ENCODE peak calls at places on chromosome 20, in eight cellular contexts. E is HCT116; O is CD4-positive, CD25-positive, alpha-beta regulatory T cell; R is right cardiac atrium; F is lower lobe of right lung; H is right lobe of liver; V is heart left ventricle; D is T-helper 17 cell. G is an unnamed sample.

GRCh38 chr20:859661-860294 is 26.3 kb downstream of the FAM110A start:
- ATAC-seq in E (no peak), O (no peak), R (no peak), F (no peak), H (no peak), V (no peak), D (no peak), G (no peak)

GRCh38 chr20:10761786-10762185 is 88.0 kb upstream of the JAG1 start:
- ATAC-seq in E (no peak), O (no peak), R (peak; percentile 50), F (peak; percentile 40), H (no peak), V (peak; percentile 30), D (no peak), G (no peak)

GRCh38 chr20:50930139-50931047 is 844 bp downstream of the ADNP start:
- ATAC-seq in E (peak; percentile 12), O (peak; percentile 1), R (peak; percentile 15), F (no peak), H (no peak), V (no peak), D (peak; percentile 0), G (peak; percentile 19)

GRCh38 chr20:32397567-32398084 is 39.5 kb downstream of the ASXL1 start:
- ATAC-seq in E (no peak), O (no peak), R (no peak), F (no peak), H (no peak), V (no peak), D (no peak), G (no peak)

GRCh38 chr20:33709398-33709797 is 10.7 kb downstream of the PXMP4 start:
- ATAC-seq in E (peak; percentile 70), O (no peak), R (no peak), F (peak; percentile 58), H (no peak), V (no peak), D (no peak), G (no peak)

GRCh38 chr20:1383621-1384404 is 9.0 kb downstream of the FKBP1A start:
- ATAC-seq in E (no peak), O (no peak), R (no peak), F (peak; percentile 63), H (no peak), V (no peak), D (no peak), G (no peak)

GRCh38 chr20:63736893-63737689 is 627 bp downstream of the LIME1 start:
- ATAC-seq in E (no peak), O (peak; percentile 33), R (no peak), F (no peak), H (no peak), V (no peak), D (peak; percentile 44), G (no peak)

GRCh38 chr20:54106162-54106561 is 35.8 kb upstream of the BCAS1 start:
- ATAC-seq in E (no peak), O (no peak), R (no peak), F (no peak), H (no peak), V (no peak), D (no peak), G (no peak)

GRCh38 chr20:58171796-58172425 is 56.5 kb downstream of the ANKRD60 start:
- ATAC-seq in E (no peak), O (peak; percentile 55), R (no peak), F (no peak), H (no peak), V (no peak), D (peak; percentile 30), G (no peak)

GRCh38 chr20:63908008-63908682 is 13.2 kb downstream of the DNAJC5 start:
- ATAC-seq in E (peak; percentile 35), O (no peak), R (no peak), F (no peak), H (peak; percentile 75), V (no peak), D (no peak), G (no peak)

GRCh38 chr20:6162239-6162638 is 39.4 kb upstream of the FERMT1 start:
- ATAC-seq in E (no peak), O (no peak), R (peak; percentile 94), F (peak; percentile 31), H (peak; percentile 90), V (peak; percentile 91), D (no peak), G (peak; percentile 79)

GRCh38 chr20:6703047-6703446 is 64.4 kb upstream of the BMP2 start:
- ATAC-seq in E (no peak), O (no peak), R (no peak), F (no peak), H (no peak), V (no peak), D (no peak), G (no peak)

GRCh38 chr20:63347081-63347741 is 13.9 kb downstream of the CHRNA4 start:
- ATAC-seq in E (no peak), O (no peak), R (no peak), F (no peak), H (no peak), V (no peak), D (no peak), G (no peak)

GRCh38 chr20:12207875-12208274 is 290.2 kb downstream of the BTBD3 start:
- ATAC-seq in E (no peak), O (no peak), R (no peak), F (no peak), H (peak; percentile 68), V (no peak), D (no peak), G (no peak)

GRCh38 chr20:50540620-50541605 is 30.7 kb downstream of the PTPN1 start:
- ATAC-seq in E (peak; percentile 88), O (no peak), R (peak; percentile 84), F (peak; percentile 79), H (peak; percentile 80), V (peak; percentile 82), D (no peak), G (peak; percentile 78)

GRCh38 chr20:63346131-63347080 is 14.7 kb downstream of the CHRNA4 start:
- ATAC-seq in E (no peak), O (no peak), R (peak; percentile 28), F (no peak), H (no peak), V (no peak), D (no peak), G (no peak)

GRCh38 chr20:50186151-50186885 is 4.3 kb upstream of the CEBPB start:
- ATAC-seq in E (peak; percentile 44), O (no peak), R (peak; percentile 29), F (peak; percentile 41), H (peak; percentile 31), V (peak; percentile 64), D (peak; percentile 52), G (no peak)

DNA sequence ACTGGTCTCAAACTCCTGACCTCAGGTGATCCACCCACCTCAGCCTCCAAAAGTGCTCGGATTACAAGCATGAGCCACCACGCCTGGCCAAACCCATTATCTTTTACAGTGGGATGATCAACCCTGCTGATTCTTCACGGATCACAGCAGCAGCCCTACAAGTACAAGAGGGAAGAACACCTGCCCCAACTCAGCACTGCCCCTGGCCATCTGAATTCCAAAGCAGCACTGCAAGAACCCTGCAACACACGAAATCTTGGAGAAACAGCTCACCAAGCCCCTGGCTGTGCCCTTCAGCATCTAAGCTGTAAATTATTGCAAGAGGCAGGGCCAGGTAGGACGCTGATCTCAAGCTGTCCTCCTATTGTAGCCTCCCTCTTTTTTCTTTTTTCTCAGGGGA is 54.5 kb upstream of the MC3R start:
- ATAC-seq in E (no peak), O (no peak), R (no peak), F (no peak), H (no peak), V (no peak), D (no peak), G (no peak)
- H3K9me3 ChIP-seq in E (peaks cover 4% of the 10 kb centered on the region), O (peaks cover 2% of the 10 kb centered on the region), R (peaks cover 2% of the 10 kb centered on the region), F (no peaks in the 10 kb centered on the region), H (no peaks in the 10 kb centered on the region), V (no peaks in the 10 kb centered on the region), D (no peaks in the 10 kb centered on the region), G (peaks cover 5% of the 10 kb centered on the region)

GRCh38 chr20:41716911-41717310 is 98.7 kb upstream of the CHD6 start:
- ATAC-seq in E (no peak), O (no peak), R (no peak), F (no peak), H (no peak), V (no peak), D (no peak), G (no peak)

GRCh38 chr20:41716436-41716835 is 98.3 kb upstream of the CHD6 start:
- ATAC-seq in E (no peak), O (no peak), R (no peak), F (no peak), H (no peak), V (no peak), D (no peak), G (no peak)

GRCh38 chr20:41715525-41715924 is 97.3 kb upstream of the CHD6 start:
- ATAC-seq in E (no peak), O (no peak), R (no peak), F (no peak), H (no peak), V (no peak), D (no peak), G (no peak)

GRCh38 chr20:41719151-41719550 is 101.0 kb upstream of the CHD6 start:
- ATAC-seq in E (no peak), O (no peak), R (no peak), F (no peak), H (no peak), V (no peak), D (no peak), G (no peak)

DNA sequence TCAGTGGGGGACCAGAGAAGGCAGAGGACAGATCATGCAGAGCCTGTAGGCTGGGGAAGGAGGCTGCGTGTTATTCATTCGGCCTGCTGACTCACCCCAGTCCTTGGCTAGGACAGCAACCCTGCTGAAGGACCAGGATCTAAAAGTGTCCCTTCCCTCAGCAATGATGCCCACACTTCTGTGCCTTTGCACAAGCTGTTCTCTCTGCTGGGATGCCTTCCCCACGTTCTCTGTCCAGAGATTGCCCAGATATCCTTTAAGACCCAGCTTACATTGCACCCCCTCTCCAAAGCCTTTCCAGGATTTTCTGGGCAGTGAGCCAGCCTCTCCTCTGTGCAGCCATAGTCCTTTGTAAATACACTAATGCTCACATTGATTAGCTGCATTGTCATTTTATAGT is 99.3 kb upstream of the CHD6 start:
- ATAC-seq in E (no peak), O (no peak), R (no peak), F (no peak), H (no peak), V (no peak), D (no peak), G (no peak)
- H3K9me3 ChIP-seq in E (no peaks in the 10 kb centered on the region), O (no peaks in the 10 kb centered on the region), R (no peaks in the 10 kb centered on the region), F (no peaks in the 10 kb centered on the region), H (no peaks in the 10 kb centered on the region), V (no peaks in the 10 kb centered on the region), D (no peaks in the 10 kb centered on the region), G (no peaks in the 10 kb centered on the region)

DNA sequence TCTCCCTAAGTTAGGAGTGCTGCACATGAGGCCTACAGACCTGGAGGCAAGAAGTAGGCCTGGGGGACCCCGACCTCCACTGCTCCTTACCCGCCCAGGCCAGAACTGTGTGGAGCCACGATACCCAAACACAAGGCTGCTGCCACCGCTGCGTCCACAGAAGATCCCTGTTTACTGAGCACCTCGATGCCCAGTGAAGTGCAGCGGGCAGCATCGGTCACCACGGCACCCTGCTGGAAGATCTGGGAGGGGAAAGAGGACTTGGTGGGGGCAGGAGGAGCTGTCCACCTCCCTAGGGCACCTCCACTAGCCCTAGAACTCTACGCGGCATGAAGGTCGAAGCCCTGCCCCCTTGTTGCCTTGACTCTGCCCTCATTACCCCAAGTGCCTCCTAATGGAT is 9.9 kb downstream of the GGT7 start:
- ATAC-seq in E (no peak), O (no peak), R (no peak), F (no peak), H (no peak), V (no peak), D (no peak), G (no peak)
- H3K9me3 ChIP-seq in E (no peaks in the 10 kb centered on the region), O (no peaks in the 10 kb centered on the region), R (no peaks in the 10 kb centered on the region), F (no peaks in the 10 kb centered on the region), H (no peaks in the 10 kb centered on the region), V (no peaks in the 10 kb centered on the region), D (no peaks in the 10 kb centered on the region), G (no peaks in the 10 kb centered on the region)

GRCh38 chr20:15940127-15940526 is 633.1 kb downstream of the KIF16B start:
- ATAC-seq in E (no peak), O (no peak), R (no peak), F (no peak), H (no peak), V (no peak), D (no peak), G (no peak)
- H3K9me3 ChIP-seq in E (peaks cover 8% of the 10 kb centered on the region), O (no peaks in the 10 kb centered on the region), R (no peaks in the 10 kb centered on the region), F (peaks cover 9% of the 10 kb centered on the region), H (no peaks in the 10 kb centered on the region), V (no peaks in the 10 kb centered on the region), D (no peaks in the 10 kb centered on the region), G (peaks cover 15% of the 10 kb centered on the region)